ENCODE peak calls at places on chromosomes 2 and 18, in nine cellular contexts. J is fibroblast of mammary gland, T is SK-N-SH, V is AG10803, W is choroid plexus epithelial cell, I is fibroblast of the aortic adventitia, Z is epithelial cell of esophagus, A is GM12864, L is neural progenitor cell. K is an unnamed sample.

GRCh38 chr2:136008205-136008865 is 22.9 kb upstream of the DARS1 start:
- DNase-seq in J (no peak), T (no peak), V (no peak), W (no peak), I (no peak), Z (no peak), A (no peak), L (no peak), K (no peak)

GRCh38 chr2:240383871-240384700 is 51.4 kb upstream of the GPC1 start:
- DNase-seq in J (no peak), T (no peak), V (no peak), W (no peak), I (no peak), Z (no peak), A (no peak), L (no peak), K (no peak)

GRCh38 chr2:111671426-111672150 is 212.4 kb downstream of the ANAPC1 start:
- DNase-seq in J (peak; percentile 84), T (no peak), V (peak; percentile 70), W (peak; percentile 66), I (peak; percentile 81), Z (no peak), A (no peak), L (no peak), K (peak; percentile 37)

GRCh38 chr2:20526666-20527065 is 79.8 kb downstream of the RHOB start:
- DNase-seq in J (peak; percentile 52), T (peak; percentile 88), V (no peak), W (peak; percentile 68), I (no peak), Z (no peak), A (no peak), L (no peak), K (no peak)

GRCh38 chr2:11152591-11152990 is 2.7 kb upstream of the SLC66A3 start:
- DNase-seq in J (no peak), T (no peak), V (no peak), W (no peak), I (no peak), Z (no peak), A (no peak), L (no peak), K (no peak)

GRCh38 chr2:164910091-164910899 is 45.0 kb downstream of the SLC38A11 start:
- DNase-seq in J (peak; percentile 10), T (no peak), V (no peak), W (peak; percentile 94), I (peak; percentile 48), Z (peak; percentile 84), A (no peak), L (no peak), K (peak; percentile 60)

GRCh38 chr2:221787561-221787960 is 215.5 kb upstream of the EPHA4 start:
- DNase-seq in J (no peak), T (no peak), V (no peak), W (no peak), I (no peak), Z (no peak), A (no peak), L (no peak), K (no peak)

GRCh38 chr2:102801098-102801718 is 39.4 kb downstream of the TMEM182 start:
- DNase-seq in J (peak; percentile 36), T (no peak), V (peak; percentile 3), W (peak; percentile 33), I (peak; percentile 21), Z (peak; percentile 40), A (no peak), L (peak; percentile 15), K (peak; percentile 16)

GRCh38 chr2:47074691-47075090 is 80.4 kb downstream of the STPG4 start:
- DNase-seq in J (no peak), T (no peak), V (no peak), W (no peak), I (no peak), Z (no peak), A (no peak), L (no peak), K (no peak)

GRCh38 chr2:78908973-78909372 is 116.5 kb upstream of the REG3G start:
- DNase-seq in J (no peak), T (no peak), V (no peak), W (no peak), I (no peak), Z (no peak), A (no peak), L (no peak), K (no peak)

GRCh38 chr2:229169751-229170150 is 101.3 kb downstream of the PID1 start:
- DNase-seq in J (peak; percentile 8), T (no peak), V (peak; percentile 50), W (peak; percentile 93), I (no peak), Z (no peak), A (no peak), L (no peak), K (peak; percentile 44)

GRCh38 chr2:20434588-20435294 is 12.1 kb upstream of the RHOB start:
- DNase-seq in J (no peak), T (no peak), V (no peak), W (no peak), I (no peak), Z (peak; percentile 23), A (no peak), L (no peak), K (no peak)

GRCh38 chr2:135258193-135258592 is 206.1 kb downstream of the RAB3GAP1 start:
- DNase-seq in J (peak; percentile 11), T (no peak), V (no peak), W (no peak), I (no peak), Z (peak; percentile 36), A (no peak), L (no peak), K (no peak)

GRCh38 chr18:80175451-80176235 is 66.6 kb downstream of the ADNP2 start:
- DNase-seq in J (no peak), T (no peak), V (no peak), W (peak; percentile 32), I (no peak), Z (peak; percentile 73), A (no peak), L (no peak), K (peak; percentile 57)

GRCh38 chr2:171146633-171147032 is 14.1 kb downstream of the TLK1 start:
- DNase-seq in J (no peak), T (no peak), V (no peak), W (no peak), I (no peak), Z (peak; percentile 75), A (no peak), L (no peak), K (no peak)

GRCh38 chr2:239880396-239880795 is 144.7 kb downstream of the NDUFA10 start:
- DNase-seq in J (no peak), T (no peak), V (no peak), W (no peak), I (no peak), Z (no peak), A (no peak), L (no peak), K (no peak)

GRCh38 chr2:24489942-24490673 is 946 bp upstream of the NCOA1 start:
- DNase-seq in J (peak; percentile 31), T (peak; percentile 42), V (peak; percentile 33), W (peak; percentile 38), I (no peak), Z (peak; percentile 69), A (no peak), L (peak; percentile 56), K (peak; percentile 40)

GRCh38 chr2:24492283-24493272 is 1.5 kb downstream of the NCOA1 start:
- DNase-seq in J (peak; percentile 39), T (no peak), V (no peak), W (peak; percentile 39), I (peak; percentile 42), Z (peak; percentile 18), A (no peak), L (peak; percentile 38), K (no peak)

GRCh38 chr2:24489465-24489864 is 1.6 kb upstream of the NCOA1 start:
- DNase-seq in J (no peak), T (no peak), V (no peak), W (no peak), I (no peak), Z (no peak), A (no peak), L (no peak), K (no peak)

GRCh38 chr2:24491626-24492282 is 700 bp downstream of the NCOA1 start:
- DNase-seq in J (no peak), T (peak; percentile 96), V (no peak), W (peak; percentile 14), I (peak; percentile 4), Z (no peak), A (no peak), L (peak; percentile 75), K (peak; percentile 20)

GRCh38 chr2:24490674-24491625 is at the start of gene NCOA1:
- DNase-seq in J (peak; percentile 81), T (peak; percentile 97), V (peak; percentile 90), W (peak; percentile 94), I (peak; percentile 88), Z (peak; percentile 84), A (peak; percentile 71), L (peak; percentile 94), K (peak; percentile 91)
- TF ChIP-seq CTCF in J (no peak), T (no peak), V (no peak), W (peak; percentile 30), I (peak; percentile 23), Z (no peak), A (no peak), L (peak; percentile 35), K (no peak)

GRCh38 chr18:50194623-50195532 is at the start of gene MYO5B:
- DNase-seq in J (no peak), T (peak; percentile 86), V (no peak), W (no peak), I (no peak), Z (peak; percentile 85), A (no peak), L (peak; percentile 92), K (no peak)
- H3K4me3 ChIP-seq in J (no peak within 1 kb of the TSS), T (peak within 1 kb of the TSS; percentile 19), V (no peak within 1 kb of the TSS), W (peak within 1 kb of the TSS; percentile 29), I (no peak within 1 kb of the TSS), Z (peak within 1 kb of the TSS; percentile 48), A (peak within 1 kb of the TSS; percentile 53), L (peak within 1 kb of the TSS; percentile 80), K (no peak within 1 kb of the TSS)

DNA sequence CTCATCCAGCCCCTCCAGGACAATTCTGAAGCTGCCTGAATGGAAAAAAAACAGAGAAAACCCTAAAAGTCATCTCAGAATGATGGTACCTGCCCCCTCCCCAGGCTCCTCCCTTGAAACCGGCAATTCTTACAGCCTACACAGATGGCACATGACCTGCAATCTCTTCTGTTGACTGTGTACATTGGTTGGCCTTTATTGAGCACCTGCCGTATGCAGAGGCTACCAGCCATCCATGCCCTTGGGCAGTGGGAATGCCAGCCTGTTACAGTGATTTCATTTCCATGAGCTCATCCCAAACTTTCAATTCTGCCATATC is 57.1 kb downstream of the EMX1 start:
- DNase-seq in J (no peak), T (no peak), V (no peak), W (no peak), I (no peak), Z (no peak), A (no peak), L (no peak), K (no peak)
- TF ChIP-seq CTCF in J (no peak), T (no peak), V (no peak), W (no peak), I (no peak), Z (no peak), A (no peak), L (no peak), K (no peak)

DNA sequence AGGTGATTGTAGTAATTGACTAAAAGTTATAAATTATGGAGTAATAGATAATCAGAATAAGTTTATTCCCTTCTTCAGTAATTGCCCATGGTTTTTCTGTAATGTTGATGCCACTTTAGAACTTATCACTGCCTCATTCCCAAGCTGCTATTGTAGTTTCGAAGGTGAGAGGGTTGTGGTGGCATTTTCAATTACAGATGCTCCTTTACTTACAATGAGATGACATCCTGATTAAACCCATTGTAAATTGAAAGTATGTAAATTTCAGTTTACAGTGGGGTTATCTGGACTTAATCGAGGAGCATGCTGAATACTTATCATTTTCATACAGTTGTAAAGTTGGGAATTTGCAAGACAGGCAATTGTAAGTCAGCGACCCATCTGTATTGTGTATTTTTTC is 2.9 kb downstream of the NDUFV2 start:
- DNase-seq in J (no peak), T (no peak), V (no peak), W (no peak), I (no peak), Z (no peak), A (no peak), L (no peak), K (no peak)
- H3K4me3 ChIP-seq in J (peak overlapping the region; percentile 21), T (no peak overlapping the region), V (peak overlapping the region; percentile 88), W (peak overlapping the region; percentile 78), I (peak overlapping the region; percentile 87), Z (peak overlapping the region; percentile 83), A (peak overlapping the region; percentile 86), L (peak overlapping the region; percentile 75), K (no peak overlapping the region)

K was measured in astrocyte of the spinal cord.